ENCODE peak calls at places on chromosomes 16 and 17, in six cellular contexts. Y, H, K, L, P and C are unnamed samples.

GRCh38 chr16:79602615-79603014 is 2.1 kb upstream of the MAF start:
- DNase-seq in Y (no peak), K (no peak), H (no peak), P (no peak), L (no peak), C (no peak)

GRCh38 chr17:19312406-19312805 is 50.1 kb downstream of the B9D1 start:
- DNase-seq in Y (no peak), L (no peak), H (no peak), K (no peak), P (no peak), C (no peak)

GRCh38 chr17:15492186-15492585 is 24.8 kb upstream of the CDRT4 start:
- DNase-seq in Y (no peak), K (no peak), L (no peak), P (no peak), H (no peak), C (no peak)

GRCh38 chr17:50151041-50151936 is 812 bp upstream of the PPP1R9B start:
- DNase-seq in Y (peak), P (peak), K (peak), H (peak), L (peak), C (no peak)

GRCh38 chr16:48321307-48322036 is 63.7 kb downstream of the SIAH1 start:
- DNase-seq in K (no peak), L (no peak), Y (no peak), P (no peak), H (no peak), C (no peak)

GRCh38 chr16:2960183-2961010 is 3.7 kb upstream of the KREMEN2 start:
- DNase-seq in H (no peak), P (no peak), L (no peak), Y (no peak), K (no peak), C (no peak)

GRCh38 chr17:2933606-2934005 is 129.8 kb downstream of the OR1D5 start:
- DNase-seq in K (no peak), Y (no peak), L (no peak), P (no peak), H (no peak), C (no peak)

GRCh38 chr17:55726440-55726839 is 3.8 kb upstream of the TMEM100 start:
- DNase-seq in Y (peak), H (no peak), L (no peak), P (no peak), K (peak), C (no peak)

GRCh38 chr16:73033271-73033998 is 14.5 kb downstream of the ZFHX3 start:
- DNase-seq in P (no peak), L (no peak), H (no peak), K (no peak), Y (no peak), C (no peak)

GRCh38 chr17:52957411-52957810 is 798.9 kb upstream of the CA10 start:
- DNase-seq in P (no peak), Y (no peak), L (no peak), K (no peak), H (no peak), C (no peak)

GRCh38 chr17:1976000-1976682 is 49.0 kb downstream of the RTN4RL1 start:
- DNase-seq in K (no peak), L (no peak), Y (no peak), P (no peak), H (no peak), C (no peak)

GRCh38 chr16:1439058-1439698 is 5.2 kb downstream of the CCDC154 start:
- DNase-seq in P (no peak), H (no peak), L (no peak), K (no peak), Y (no peak), C (no peak)

GRCh38 chr17:62105361-62105760 is 40.3 kb upstream of the MED13 start:
- DNase-seq in P (no peak), L (no peak), H (no peak), K (no peak), Y (no peak), C (no peak)

GRCh38 chr17:2174471-2175293 is 119.8 kb downstream of the HIC1 start:
- DNase-seq in K (peak), Y (peak), P (no peak), L (no peak), H (no peak), C (no peak)

GRCh38 chr17:76820523-76820922 is 47.7 kb upstream of the MGAT5B start:
- DNase-seq in H (no peak), Y (no peak), L (no peak), K (no peak), P (no peak), C (no peak)

GRCh38 chr17:75524971-75525805 is at the start of gene LLGL2:
- DNase-seq in P (peak), Y (peak), K (peak), H (peak), L (peak), C (peak)

GRCh38 chr17:75524269-75524970 is 1.1 kb upstream of the LLGL2 start:
- DNase-seq in L (no peak), P (no peak), Y (no peak), H (no peak), K (no peak), C (no peak)

GRCh38 chr17:75526555-75527270 is 1.2 kb downstream of the LLGL2 start:
- DNase-seq in Y (no peak), L (no peak), H (peak), P (no peak), K (no peak), C (no peak)

GRCh38 chr17:75523647-75524046 is 1.9 kb upstream of the LLGL2 start:
- DNase-seq in P (no peak), Y (no peak), K (no peak), L (no peak), H (no peak), C (no peak)

GRCh38 chr17:75525806-75526554 is 483 bp downstream of the LLGL2 start:
- DNase-seq in H (peak), Y (no peak), L (peak), K (no peak), P (no peak), C (no peak)
- H3K4me3 ChIP-seq in H (peak), Y (peak), L (no peak), K (peak), P (peak), C (peak)

DNA sequence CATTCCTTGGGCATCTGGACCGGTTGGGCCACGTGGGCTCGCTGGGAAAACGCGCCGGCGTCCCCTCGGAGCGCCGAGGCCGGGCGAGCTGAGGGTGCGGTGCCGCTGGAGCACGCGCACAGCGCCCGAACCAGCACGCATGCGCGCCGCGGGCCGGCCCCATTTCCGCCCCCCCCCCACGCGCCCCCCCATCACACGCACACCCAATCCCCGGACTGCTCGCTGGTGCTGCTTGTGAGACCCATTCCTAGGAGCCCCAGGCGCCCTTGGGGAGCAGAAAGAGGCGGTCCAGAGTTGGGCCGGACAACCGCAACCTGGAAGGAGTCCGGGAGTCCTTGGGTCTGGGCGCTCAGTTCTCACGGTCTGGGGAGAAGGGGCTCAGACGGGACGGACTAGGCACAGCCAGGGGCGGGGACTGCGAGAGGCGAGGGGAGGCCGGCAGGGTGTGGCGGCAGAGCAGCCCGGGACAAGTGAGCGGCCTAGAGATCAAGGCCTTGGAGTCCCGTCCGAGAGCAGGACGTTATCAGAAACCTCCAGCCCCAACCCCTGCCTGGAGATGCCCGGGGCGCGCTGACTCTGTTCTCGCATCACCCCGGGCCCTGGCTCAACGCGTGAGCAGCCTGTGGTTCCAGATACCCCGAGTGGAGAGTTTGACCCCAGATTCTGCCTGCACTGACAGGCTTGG is 6.0 kb upstream of the CBX8 start:
- DNase-seq in P (no peak), L (no peak), Y (no peak), K (no peak), H (no peak), C (no peak)
- H3K4me3 ChIP-seq in P (no peak), L (no peak), Y (no peak), K (no peak), H (no peak), C (no peak)

DNA sequence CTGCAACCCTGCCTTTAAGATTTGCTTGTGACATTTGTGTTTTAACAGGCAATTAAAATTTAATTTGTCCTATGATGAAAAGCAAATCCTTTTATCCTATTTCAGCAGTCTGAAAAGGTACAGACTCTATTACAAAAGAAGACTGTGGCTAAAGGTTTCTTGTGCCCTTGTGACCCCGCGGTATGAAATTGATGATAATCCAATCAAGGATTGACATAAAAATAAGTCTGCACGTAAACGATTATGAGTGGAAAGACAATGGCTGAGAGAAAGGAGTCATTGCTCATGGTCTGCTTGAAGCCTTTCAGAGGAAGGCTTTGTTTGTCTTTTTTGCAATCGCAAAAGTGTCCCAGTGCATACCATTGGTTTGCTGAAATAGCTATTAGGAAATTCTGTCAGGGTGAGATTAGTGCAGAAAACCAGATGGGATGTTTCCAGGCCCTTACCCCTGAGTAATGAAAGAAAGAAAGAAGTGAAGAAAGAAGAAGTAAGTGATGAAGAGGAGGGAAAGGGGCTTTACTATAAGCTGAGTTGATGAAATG is 867.8 kb upstream of the CDH8 start:
- DNase-seq in P (no peak), K (no peak), Y (no peak), L (no peak), H (no peak), C (no peak)
- H3K4me3 ChIP-seq in P (no peak), K (no peak), Y (no peak), L (no peak), H (no peak), C (no peak)

GRCh38 chr17:64442550-64442971 is 6.4 kb upstream of the MILR1 start:
- DNase-seq in L (no peak), K (no peak), H (no peak), Y (no peak), P (no peak), C (no peak)

GRCh38 chr17:64443086-64443760 is 5.7 kb upstream of the MILR1 start:
- DNase-seq in Y (no peak), P (no peak), L (no peak), H (no peak), K (no peak), C (no peak)

GRCh38 chr17:64447526-64447925 is 1.4 kb upstream of the MILR1 start:
- DNase-seq in L (no peak), P (no peak), H (no peak), Y (no peak), K (no peak), C (no peak)

GRCh38 chr17:64437944-64438525 is 10.9 kb upstream of the MILR1 start:
- DNase-seq in P (no peak), K (no peak), L (no peak), Y (no peak), H (no peak), C (no peak)

DNA sequence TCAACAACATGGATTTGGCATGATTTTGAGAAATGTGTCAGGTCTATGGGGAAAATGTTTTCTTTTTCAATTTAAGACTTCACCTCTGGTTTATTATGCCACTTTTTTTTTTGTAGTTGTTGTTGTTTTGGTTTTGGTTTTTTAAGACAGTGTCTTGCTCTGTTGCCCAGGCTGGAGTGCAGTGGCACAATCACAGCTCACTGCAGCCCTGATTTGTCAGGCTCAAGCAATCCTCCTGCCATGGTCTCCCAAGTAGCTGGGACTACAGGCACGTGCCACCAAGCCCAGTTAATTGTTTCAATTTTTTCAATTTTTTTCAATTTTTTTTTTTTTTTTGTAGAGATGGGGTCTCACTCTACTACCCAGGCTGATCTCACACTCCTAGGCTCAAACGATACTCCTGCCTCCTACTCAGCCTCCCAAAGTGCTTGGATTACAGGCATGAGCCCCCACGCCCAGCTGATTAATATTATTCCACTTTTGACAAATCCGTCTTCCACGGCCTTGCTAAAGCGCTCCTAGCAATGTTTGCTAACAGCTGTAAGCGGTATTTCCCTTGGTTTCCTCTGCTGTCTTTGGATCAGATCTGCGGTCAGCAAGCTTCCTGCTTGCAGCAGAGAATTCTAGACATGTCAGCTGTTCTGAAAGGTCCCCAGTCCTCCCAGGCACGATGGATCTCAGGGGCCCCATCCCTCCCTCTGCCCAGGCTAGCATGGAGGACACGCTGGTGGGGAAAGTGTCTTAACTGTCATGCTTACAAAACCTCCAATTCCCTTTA is 7.0 kb upstream of the MILR1 start:
- DNase-seq in Y (peak), K (no peak), P (peak), L (no peak), H (no peak), C (no peak)
- H3K4me3 ChIP-seq in Y (no peak), K (no peak), P (no peak), L (no peak), H (no peak), C (no peak)

GRCh38 chr16:280991-281659 is 734 bp downstream of the ARHGDIG start:
- DNase-seq in Y (no peak), L (no peak), K (no peak), P (no peak), H (no peak), C (no peak)
- H3K4me3 ChIP-seq in Y (peak), L (peak), K (no peak), P (no peak), H (peak), C (peak)

GRCh38 chr17:39664581-39665561 is at the start of gene TCAP:
- DNase-seq in Y (peak), L (no peak), H (no peak), P (no peak), K (no peak), C (no peak)
- H3K4me3 ChIP-seq in Y (peak), L (no peak), H (no peak), P (no peak), K (no peak), C (no peak)

GRCh38 chr17:41654134-41654907 is 29.9 kb upstream of the KRT17 start:
- DNase-seq in P (no peak), H (peak), L (no peak), K (no peak), Y (peak), C (no peak)

GRCh38 chr17:41656249-41657023 is 32.1 kb upstream of the KRT17 start:
- DNase-seq in P (no peak), K (no peak), Y (peak), H (peak), L (no peak), C (no peak)

GRCh38 chr17:41654908-41655607 is 30.7 kb upstream of the KRT17 start:
- DNase-seq in L (no peak), Y (peak), H (peak), K (no peak), P (no peak), C (no peak)

GRCh38 chr17:41657164-41657754 is 31.4 kb upstream of the EIF1 start:
- DNase-seq in H (no peak), L (no peak), K (no peak), Y (no peak), P (no peak), C (no peak)

GRCh38 chr17:41655611-41656111 is 31.3 kb upstream of the KRT17 start:
- DNase-seq in K (peak), Y (peak), L (no peak), H (peak), P (no peak), C (no peak)
- H3K4me3 ChIP-seq in K (no peak), Y (no peak), L (no peak), H (no peak), P (no peak), C (no peak)

GRCh38 chr16:4801962-4802658 is at the start of gene ROGDI:
- DNase-seq in K (peak), P (peak), H (peak), Y (peak), L (peak), C (peak)

GRCh38 chr16:4805231-4805630 is 2.8 kb upstream of the ROGDI start:
- DNase-seq in L (no peak), K (no peak), Y (peak), P (no peak), H (no peak), C (no peak)

GRCh38 chr16:4802659-4803287 is 340 bp upstream of the ROGDI start:
- DNase-seq in L (peak), Y (peak), H (peak), K (peak), P (peak), C (peak)

GRCh38 chr16:4801051-4801961 is 1.1 kb downstream of the ROGDI start:
- DNase-seq in H (no peak), P (no peak), K (no peak), Y (no peak), L (no peak), C (no peak)

GRCh38 chr16:4803479-4804243 is 1.2 kb upstream of the ROGDI start:
- DNase-seq in H (no peak), K (no peak), P (peak), L (no peak), Y (no peak), C (no peak)
- H3K4me3 ChIP-seq in H (peak), K (no peak), P (peak), L (peak), Y (peak), C (no peak)

GRCh38 chr16:57694556-57695377 is at the start of gene DRC7:
- DNase-seq in L (peak), K (no peak), H (no peak), P (peak), Y (no peak), C (peak)
- H3K4me3 ChIP-seq in L (peak), K (no peak), H (no peak), P (peak), Y (peak), C (no peak)